ENCODE peak calls at places on chromosomes 16 and 17, in seven cellular contexts. P, L, A, Y, U, W and H are unnamed samples.

GRCh38 chr17:17146791-17147406 is 59.2 kb downstream of the PLD6 start:
- DNase-seq in P (peak), L (peak), A (no peak), Y (no peak), U (no peak), W (no peak), H (no peak)

GRCh38 chr17:64736804-64737492 is 74.8 kb upstream of the SMURF2 start:
- DNase-seq in P (no peak), L (peak), A (peak), Y (peak), U (peak), W (no peak), H (peak)

GRCh38 chr16:30078744-30079143 is 3.0 kb downstream of the PPP4C start:
- DNase-seq in P (no peak), L (no peak), A (no peak), Y (no peak), U (no peak), W (no peak), H (no peak)

GRCh38 chr17:29155966-29156338 is 24.2 kb downstream of the MYO18A start:
- DNase-seq in P (peak), L (no peak), A (no peak), Y (no peak), U (no peak), W (no peak), H (no peak)

GRCh38 chr17:4375039-4375748 is 8.7 kb upstream of the UBE2G1 start:
- DNase-seq in P (no peak), L (peak), A (no peak), Y (no peak), U (peak), W (no peak), H (peak)

GRCh38 chr16:89958068-89958467 is 9.5 kb downstream of the DEF8 start:
- DNase-seq in P (peak), L (no peak), A (peak), Y (peak), U (peak), W (no peak), H (no peak)

GRCh38 chr16:79618712-79619050 is 18.1 kb upstream of the MAF start:
- DNase-seq in P (no peak), L (peak), A (no peak), Y (no peak), U (peak), W (no peak), H (no peak)

GRCh38 chr16:86702824-86703588 is 124.7 kb downstream of the FOXL1 start:
- DNase-seq in P (no peak), L (no peak), A (no peak), Y (no peak), U (no peak), W (no peak), H (no peak)

GRCh38 chr16:12350945-12351344 is 374.4 kb downstream of the SNX29 start:
- DNase-seq in P (no peak), L (no peak), A (no peak), Y (no peak), U (no peak), W (no peak), H (no peak)

GRCh38 chr17:35789044-35789443 is 6.4 kb downstream of the MMP28 start:
- DNase-seq in P (no peak), L (no peak), A (no peak), Y (no peak), U (no peak), W (no peak), H (no peak)

GRCh38 chr17:82914375-82914774 is 74.6 kb upstream of the ZNF750 start:
- DNase-seq in P (no peak), L (no peak), A (no peak), Y (peak), U (no peak), W (no peak), H (no peak)

GRCh38 chr17:1078831-1079561 is 82.1 kb downstream of the TIMM22 start:
- DNase-seq in P (no peak), L (no peak), A (no peak), Y (no peak), U (no peak), W (no peak), H (no peak)

GRCh38 chr16:57730771-57731730 is 4.5 kb upstream of the KATNB1 start:
- DNase-seq in P (no peak), L (no peak), A (no peak), Y (no peak), U (no peak), W (no peak), H (no peak)

GRCh38 chr17:7884581-7885356 is 3.8 kb upstream of the CHD3 start:
- DNase-seq in P (no peak), L (peak), A (peak), Y (no peak), U (peak), W (peak), H (no peak)

GRCh38 chr17:36496018-36496789 is 9.7 kb downstream of the ZNHIT3 start:
- DNase-seq in P (no peak), L (no peak), A (no peak), Y (no peak), U (no peak), W (no peak), H (no peak)

GRCh38 chr16:64907844-64908243 is 214.0 kb downstream of the CDH11 start:
- DNase-seq in P (no peak), L (no peak), A (no peak), Y (no peak), U (no peak), W (no peak), H (no peak)

GRCh38 chr16:28162326-28162877 is 49.4 kb downstream of the XPO6 start:
- DNase-seq in P (no peak), L (no peak), A (no peak), Y (no peak), U (no peak), W (no peak), H (peak)

GRCh38 chr17:49494937-49495841 is at the start of gene NGFR:
- DNase-seq in P (peak), L (peak), A (peak), Y (peak), U (peak), W (peak), H (no peak)

GRCh38 chr17:1008008-1008761 is 11.3 kb downstream of the TIMM22 start:
- DNase-seq in P (no peak), L (no peak), A (no peak), Y (no peak), U (no peak), W (no peak), H (no peak)

GRCh38 chr17:2688351-2689342 is 22.9 kb downstream of the CLUH start:
- DNase-seq in P (no peak), L (no peak), A (no peak), Y (no peak), U (no peak), W (no peak), H (no peak)

GRCh38 chr17:40071720-40072480 is 9.1 kb downstream of the THRA start:
- DNase-seq in P (peak), L (no peak), A (no peak), Y (no peak), U (no peak), W (no peak), H (peak)

GRCh38 chr17:379531-380200 is 27.1 kb upstream of the RPH3AL start:
- DNase-seq in P (no peak), L (no peak), A (no peak), Y (peak), U (no peak), W (no peak), H (no peak)

GRCh38 chr17:46199379-46199778 is 6.2 kb upstream of the KANSL1 start:
- DNase-seq in P (no peak), L (no peak), A (no peak), Y (no peak), U (no peak), W (no peak), H (no peak)